ENCODE peak calls at places on chromosomes 16 and 17, in eight cellular contexts. W, D, Q, F, V, T, K and Z are unnamed samples.

GRCh38 chr17:28901866-28902818 is 737 bp downstream of the DHRS13 start:
- DNase-seq in Q (no peak), W (no peak), K (peak), F (no peak), D (no peak), T (peak), V (no peak), Z (no peak)

GRCh38 chr16:85924675-85925074 is 25.7 kb downstream of the IRF8 start:
- DNase-seq in K (peak), T (no peak), F (no peak), D (peak), V (peak), Q (no peak), W (no peak), Z (no peak)

GRCh38 chr17:57751971-57752905 is 7.1 kb upstream of the CCDC182 start:
- DNase-seq in F (peak), K (no peak), D (no peak), W (no peak), Q (no peak), V (no peak), T (no peak), Z (no peak)

GRCh38 chr17:43814714-43815113 is 18.2 kb downstream of the MPP3 start:
- DNase-seq in Q (no peak), T (no peak), F (no peak), D (no peak), K (no peak), W (no peak), V (peak), Z (peak)

GRCh38 chr17:2241823-2242222 is 61.8 kb downstream of the SMG6 start:
- DNase-seq in T (no peak), W (no peak), K (no peak), D (no peak), F (no peak), Q (no peak), V (no peak), Z (no peak)

GRCh38 chr16:79632289-79632688 is 31.8 kb upstream of the MAF start:
- DNase-seq in V (no peak), D (no peak), F (no peak), T (no peak), Q (no peak), K (no peak), W (no peak), Z (no peak)

GRCh38 chr16:15775209-15775608 is 81.6 kb downstream of the MYH11 start:
- DNase-seq in T (no peak), D (no peak), Q (no peak), K (no peak), F (no peak), V (no peak), W (no peak), Z (no peak)

GRCh38 chr16:77211880-77212735 is 12.9 kb downstream of the SYCE1L start:
- DNase-seq in K (peak), Q (peak), D (no peak), V (no peak), W (peak), F (peak), T (peak), Z (peak)

GRCh38 chr17:73420897-73421296 is 109.1 kb upstream of the CDC42EP4 start:
- DNase-seq in K (no peak), V (no peak), W (no peak), Q (no peak), F (no peak), D (no peak), T (no peak), Z (peak)

GRCh38 chr16:56610609-56611111 is 2.3 kb downstream of the MT2A start:
- DNase-seq in K (peak), V (no peak), W (no peak), D (no peak), F (no peak), Q (no peak), T (no peak), Z (no peak)